ENCODE peak calls at places on chromosome 1, in ten cellular contexts. One of them, this sample, is unnamed.

GRCh38 chr1:41481109-41481775 is 3.2 kb downstream of the EDN2 start:
- DNase-seq in AG10803: no peak
- DNase-seq in mesothelial cell of epicardium: no peak
- DNase-seq in psoas muscle: peak
- DNase-seq in WTC11: no peak
- DNase-seq in dorsolateral prefrontal cortex: no peak
- DNase-seq in endothelial cell of umbilical vein: no peak
- DNase-seq in cardiac muscle cell: no peak
- DNase-seq in cardiac fibroblast: no peak
- DNase-seq in heart right ventricle: no peak
- DNase-seq in this sample: no peak

GRCh38 chr1:202143011-202143767 is 1.3 kb downstream of the ARL8A start:
- DNase-seq in AG10803: no peak
- DNase-seq in mesothelial cell of epicardium: no peak
- DNase-seq in psoas muscle: no peak
- DNase-seq in WTC11: no peak
- DNase-seq in dorsolateral prefrontal cortex: no peak
- DNase-seq in endothelial cell of umbilical vein: peak
- DNase-seq in cardiac muscle cell: no peak
- DNase-seq in cardiac fibroblast: peak
- DNase-seq in heart right ventricle: no peak
- DNase-seq in this sample: no peak

GRCh38 chr1:224067621-224068457 is 46.1 kb upstream of the FBXO28 start:
- DNase-seq in AG10803: peak
- DNase-seq in mesothelial cell of epicardium: no peak
- DNase-seq in psoas muscle: no peak
- DNase-seq in WTC11: no peak
- DNase-seq in dorsolateral prefrontal cortex: no peak
- DNase-seq in endothelial cell of umbilical vein: peak
- DNase-seq in cardiac muscle cell: no peak
- DNase-seq in cardiac fibroblast: peak
- DNase-seq in heart right ventricle: no peak
- DNase-seq in this sample: no peak

GRCh38 chr1:23798662-23799142 is 1.9 kb downstream of the GALE start:
- DNase-seq in AG10803: no peak
- DNase-seq in mesothelial cell of epicardium: no peak
- DNase-seq in psoas muscle: peak
- DNase-seq in WTC11: peak
- DNase-seq in dorsolateral prefrontal cortex: no peak
- DNase-seq in endothelial cell of umbilical vein: no peak
- DNase-seq in cardiac muscle cell: no peak
- DNase-seq in cardiac fibroblast: no peak
- DNase-seq in heart right ventricle: no peak
- DNase-seq in this sample: no peak

GRCh38 chr1:23561813-23562100 is 2.5 kb upstream of the ID3 start:
- DNase-seq in AG10803: peak
- DNase-seq in mesothelial cell of epicardium: no peak
- DNase-seq in psoas muscle: no peak
- DNase-seq in WTC11: no peak
- DNase-seq in dorsolateral prefrontal cortex: no peak
- DNase-seq in endothelial cell of umbilical vein: no peak
- DNase-seq in cardiac muscle cell: no peak
- DNase-seq in cardiac fibroblast: peak
- DNase-seq in heart right ventricle: no peak
- DNase-seq in this sample: no peak

GRCh38 chr1:39411526-39411925 is 79.9 kb upstream of the BMP8A start:
- DNase-seq in AG10803: no peak
- DNase-seq in mesothelial cell of epicardium: no peak
- DNase-seq in psoas muscle: no peak
- DNase-seq in WTC11: no peak
- DNase-seq in dorsolateral prefrontal cortex: no peak
- DNase-seq in endothelial cell of umbilical vein: no peak
- DNase-seq in cardiac muscle cell: no peak
- DNase-seq in cardiac fibroblast: peak
- DNase-seq in heart right ventricle: no peak
- DNase-seq in this sample: no peak

GRCh38 chr1:177010246-177010825 is 154.2 kb downstream of the ASTN1 start:
- DNase-seq in AG10803: no peak
- DNase-seq in mesothelial cell of epicardium: no peak
- DNase-seq in psoas muscle: no peak
- DNase-seq in WTC11: no peak
- DNase-seq in dorsolateral prefrontal cortex: no peak
- DNase-seq in endothelial cell of umbilical vein: no peak
- DNase-seq in cardiac muscle cell: peak
- DNase-seq in cardiac fibroblast: no peak
- DNase-seq in heart right ventricle: no peak
- DNase-seq in this sample: no peak

GRCh38 chr1:207848234-207848633 is 62.7 kb downstream of the CD34 start:
- DNase-seq in AG10803: peak
- DNase-seq in mesothelial cell of epicardium: no peak
- DNase-seq in psoas muscle: peak
- DNase-seq in WTC11: no peak
- DNase-seq in dorsolateral prefrontal cortex: no peak
- DNase-seq in endothelial cell of umbilical vein: peak
- DNase-seq in cardiac muscle cell: no peak
- DNase-seq in cardiac fibroblast: peak
- DNase-seq in heart right ventricle: peak
- DNase-seq in this sample: peak

DNA sequence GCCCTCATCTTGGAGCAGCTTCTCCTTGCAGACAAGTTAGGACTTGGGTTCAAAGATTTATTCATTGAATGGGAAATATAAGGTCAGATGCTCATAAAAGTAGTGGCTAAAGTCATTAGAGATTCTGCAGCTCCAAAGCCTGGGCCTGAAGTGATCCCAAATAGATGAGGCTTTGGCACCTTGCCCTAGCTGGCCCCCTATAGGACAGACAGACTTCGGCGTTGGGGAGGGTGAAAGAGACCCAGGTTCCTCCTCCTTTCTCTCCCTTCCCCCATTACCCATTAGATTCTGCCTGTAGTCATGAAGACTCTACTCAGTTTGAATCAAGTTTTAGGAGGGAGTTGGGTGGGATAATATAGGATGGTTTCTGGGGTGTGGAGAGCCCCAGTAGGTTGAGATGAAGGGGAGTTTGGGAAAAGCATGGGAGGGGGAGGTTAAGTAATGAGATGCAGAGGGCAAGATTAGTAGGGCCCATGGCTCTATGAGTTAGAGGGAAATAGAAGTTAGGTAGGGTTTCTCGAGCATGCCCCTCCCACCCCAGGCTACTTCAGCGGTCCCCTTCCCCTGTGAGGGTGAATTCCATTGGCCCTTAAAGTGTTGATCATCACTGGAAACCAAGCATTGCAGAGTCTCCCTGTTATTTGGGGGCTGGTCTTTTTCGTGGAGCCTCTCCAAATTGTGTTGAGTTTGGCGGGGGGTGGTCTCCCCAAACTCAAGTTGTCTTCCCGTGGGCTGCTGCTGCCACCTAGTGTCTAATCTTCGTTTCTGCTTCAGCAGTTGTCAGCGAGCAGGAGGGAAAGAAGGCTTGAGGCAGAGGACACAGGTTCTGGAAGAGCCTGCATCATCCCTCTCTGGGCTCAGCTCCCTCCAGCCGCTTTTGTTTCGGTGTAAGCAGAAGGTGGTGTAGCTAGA is 2.1 kb upstream of the AHDC1 start:
- DNase-seq in AG10803: peak
- DNase-seq in mesothelial cell of epicardium: no peak
- DNase-seq in psoas muscle: no peak
- DNase-seq in WTC11: peak
- DNase-seq in dorsolateral prefrontal cortex: peak
- DNase-seq in endothelial cell of umbilical vein: peak
- DNase-seq in cardiac muscle cell: peak
- DNase-seq in cardiac fibroblast: peak
- DNase-seq in heart right ventricle: no peak
- DNase-seq in this sample: peak
- TF ChIP-seq CTCF in AG10803: peak
- TF ChIP-seq CTCF in mesothelial cell of epicardium: peak
- TF ChIP-seq CTCF in psoas muscle: peak
- TF ChIP-seq CTCF in WTC11: peak
- TF ChIP-seq CTCF in dorsolateral prefrontal cortex: peak
- TF ChIP-seq CTCF in endothelial cell of umbilical vein: peak
- TF ChIP-seq CTCF in cardiac muscle cell: peak
- TF ChIP-seq CTCF in cardiac fibroblast: peak
- TF ChIP-seq CTCF in heart right ventricle: peak
- TF ChIP-seq CTCF in this sample: peak

DNA sequence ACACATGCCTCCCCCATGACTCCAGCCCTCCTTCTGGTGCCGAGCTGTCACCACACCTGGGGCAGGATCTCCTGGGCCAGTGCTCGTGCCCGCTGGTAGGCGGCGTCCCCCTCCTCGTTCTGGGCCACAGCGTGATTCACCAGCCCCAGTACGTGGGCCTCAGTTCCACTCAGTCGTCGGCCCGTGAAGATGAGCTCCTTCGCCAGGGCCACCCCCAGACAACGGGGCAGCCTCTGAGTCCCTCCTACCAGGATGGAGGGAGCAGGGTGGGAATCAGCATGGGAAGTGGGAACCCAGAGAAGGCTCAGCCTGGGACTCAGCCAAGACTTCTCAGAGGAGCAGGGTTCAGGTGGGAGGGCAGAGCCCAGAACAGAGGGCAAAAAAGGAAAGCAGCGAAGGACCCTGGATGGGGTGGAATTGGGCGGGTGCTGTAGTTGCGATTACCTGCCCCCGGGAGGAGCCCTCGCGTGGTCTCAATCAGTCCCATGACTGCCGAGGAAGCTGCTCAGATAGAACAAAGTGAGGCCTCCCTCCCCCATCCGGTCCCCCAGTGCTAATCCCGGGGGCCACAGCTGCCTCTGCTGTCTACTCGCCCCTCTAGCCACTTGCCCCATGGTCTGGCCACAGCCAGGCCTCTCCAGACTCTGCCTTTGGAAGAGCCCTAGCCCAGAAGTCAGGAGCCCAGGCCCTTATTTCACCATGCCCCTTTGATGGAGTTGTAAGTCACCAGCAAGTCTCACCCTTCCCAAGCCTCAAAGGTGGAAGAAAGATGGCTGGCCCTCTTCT is 16.8 kb downstream of the ECHDC2 start:
- DNase-seq in AG10803: peak
- DNase-seq in mesothelial cell of epicardium: no peak
- DNase-seq in psoas muscle: no peak
- DNase-seq in WTC11: peak
- DNase-seq in dorsolateral prefrontal cortex: no peak
- DNase-seq in endothelial cell of umbilical vein: no peak
- DNase-seq in cardiac muscle cell: peak
- DNase-seq in cardiac fibroblast: peak
- DNase-seq in heart right ventricle: no peak
- DNase-seq in this sample: peak
- TF ChIP-seq CTCF in AG10803: peak
- TF ChIP-seq CTCF in mesothelial cell of epicardium: no peak
- TF ChIP-seq CTCF in psoas muscle: no peak
- TF ChIP-seq CTCF in WTC11: no peak
- TF ChIP-seq CTCF in dorsolateral prefrontal cortex: no peak
- TF ChIP-seq CTCF in endothelial cell of umbilical vein: peak
- TF ChIP-seq CTCF in cardiac muscle cell: peak
- TF ChIP-seq CTCF in cardiac fibroblast: peak
- TF ChIP-seq CTCF in heart right ventricle: peak
- TF ChIP-seq CTCF in this sample: peak

DNA sequence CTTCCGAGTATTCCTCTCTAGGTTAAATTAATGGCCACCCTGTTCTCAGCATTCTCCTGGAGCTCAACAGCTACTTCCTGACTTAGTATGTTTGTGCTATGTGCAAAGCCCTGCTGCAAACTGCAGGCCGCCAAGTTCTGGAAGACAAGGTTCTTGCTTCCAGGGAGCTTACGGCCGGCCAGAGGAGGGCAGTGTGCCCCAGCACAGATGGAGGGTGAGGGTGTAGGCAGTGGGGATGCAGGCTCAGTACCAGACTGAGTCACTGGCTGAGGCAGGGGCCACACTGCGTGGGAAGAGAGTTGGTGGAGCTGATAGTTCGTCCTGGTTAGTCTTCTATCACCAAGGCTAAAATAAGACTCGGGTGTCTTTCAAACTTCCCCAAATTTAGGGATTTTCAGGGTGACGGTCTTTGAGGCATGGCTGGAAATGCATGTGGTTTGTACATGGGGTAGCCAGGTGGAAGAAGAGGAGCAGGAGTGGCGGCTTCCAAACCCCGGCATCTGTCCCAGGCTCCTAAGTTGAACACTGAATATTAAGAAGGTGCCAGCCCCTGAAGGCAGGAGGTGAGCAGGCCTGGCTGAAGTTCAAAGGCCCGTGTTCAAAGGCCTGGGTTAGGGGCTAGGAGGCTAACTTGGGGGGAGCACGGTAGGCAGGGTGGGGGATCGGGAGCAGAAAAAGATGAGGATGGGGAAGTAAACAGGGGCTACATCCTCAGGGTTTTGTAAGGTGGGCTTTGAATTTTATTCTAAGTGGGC is 42.9 kb downstream of the ELK4 start:
- DNase-seq in AG10803: peak
- DNase-seq in mesothelial cell of epicardium: no peak
- DNase-seq in psoas muscle: peak
- DNase-seq in WTC11: peak
- DNase-seq in dorsolateral prefrontal cortex: peak
- DNase-seq in endothelial cell of umbilical vein: peak
- DNase-seq in cardiac muscle cell: peak
- DNase-seq in cardiac fibroblast: peak
- DNase-seq in heart right ventricle: no peak
- DNase-seq in this sample: no peak
- TF ChIP-seq CTCF in AG10803: peak
- TF ChIP-seq CTCF in mesothelial cell of epicardium: no peak
- TF ChIP-seq CTCF in psoas muscle: peak
- TF ChIP-seq CTCF in WTC11: no peak
- TF ChIP-seq CTCF in dorsolateral prefrontal cortex: peak
- TF ChIP-seq CTCF in endothelial cell of umbilical vein: peak
- TF ChIP-seq CTCF in cardiac muscle cell: peak
- TF ChIP-seq CTCF in cardiac fibroblast: peak
- TF ChIP-seq CTCF in heart right ventricle: no peak
- TF ChIP-seq CTCF in this sample: no peak

GRCh38 chr1:53689223-53689622 is 49.7 kb downstream of the GLIS1 start:
- DNase-seq in AG10803: no peak
- DNase-seq in mesothelial cell of epicardium: no peak
- DNase-seq in psoas muscle: no peak
- DNase-seq in WTC11: no peak
- DNase-seq in dorsolateral prefrontal cortex: no peak
- DNase-seq in endothelial cell of umbilical vein: no peak
- DNase-seq in cardiac muscle cell: no peak
- DNase-seq in cardiac fibroblast: no peak
- DNase-seq in heart right ventricle: no peak
- DNase-seq in this sample: no peak

GRCh38 chr1:53689736-53690401 is 49.1 kb downstream of the GLIS1 start:
- DNase-seq in AG10803: peak
- DNase-seq in mesothelial cell of epicardium: no peak
- DNase-seq in psoas muscle: no peak
- DNase-seq in WTC11: no peak
- DNase-seq in dorsolateral prefrontal cortex: no peak
- DNase-seq in endothelial cell of umbilical vein: no peak
- DNase-seq in cardiac muscle cell: no peak
- DNase-seq in cardiac fibroblast: no peak
- DNase-seq in heart right ventricle: no peak
- DNase-seq in this sample: no peak

GRCh38 chr1:53687426-53687825 is 51.5 kb downstream of the GLIS1 start:
- DNase-seq in AG10803: no peak
- DNase-seq in mesothelial cell of epicardium: no peak
- DNase-seq in psoas muscle: no peak
- DNase-seq in WTC11: no peak
- DNase-seq in dorsolateral prefrontal cortex: no peak
- DNase-seq in endothelial cell of umbilical vein: no peak
- DNase-seq in cardiac muscle cell: no peak
- DNase-seq in cardiac fibroblast: no peak
- DNase-seq in heart right ventricle: no peak
- DNase-seq in this sample: no peak

GRCh38 chr1:53687886-53688285 is 51.1 kb downstream of the GLIS1 start:
- DNase-seq in AG10803: no peak
- DNase-seq in mesothelial cell of epicardium: no peak
- DNase-seq in psoas muscle: no peak
- DNase-seq in WTC11: no peak
- DNase-seq in dorsolateral prefrontal cortex: no peak
- DNase-seq in endothelial cell of umbilical vein: no peak
- DNase-seq in cardiac muscle cell: no peak
- DNase-seq in cardiac fibroblast: peak
- DNase-seq in heart right ventricle: no peak
- DNase-seq in this sample: no peak

DNA sequence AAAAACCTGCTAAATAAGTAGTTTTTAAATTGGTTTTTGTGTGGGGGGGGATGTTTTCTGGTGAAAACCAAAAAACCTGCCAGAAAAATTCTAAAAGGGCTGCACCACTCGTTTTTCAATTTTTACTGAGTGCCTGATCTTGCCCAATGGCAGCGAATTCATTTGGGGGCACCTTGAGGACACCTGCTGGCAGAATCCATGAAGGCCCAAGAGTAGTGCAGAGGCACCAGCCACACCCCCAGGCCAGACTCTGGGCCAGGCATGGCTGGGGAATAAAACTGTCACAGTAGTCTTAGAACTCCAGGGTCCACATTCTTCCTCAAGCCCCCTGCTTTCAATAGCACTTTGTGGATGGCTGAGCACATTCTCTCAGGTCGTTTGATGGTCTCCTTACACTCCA is 50.3 kb downstream of the GLIS1 start:
- DNase-seq in AG10803: no peak
- DNase-seq in mesothelial cell of epicardium: no peak
- DNase-seq in psoas muscle: no peak
- DNase-seq in WTC11: no peak
- DNase-seq in dorsolateral prefrontal cortex: no peak
- DNase-seq in endothelial cell of umbilical vein: no peak
- DNase-seq in cardiac muscle cell: no peak
- DNase-seq in cardiac fibroblast: no peak
- DNase-seq in heart right ventricle: no peak
- DNase-seq in this sample: no peak
- TF ChIP-seq CTCF in AG10803: no peak
- TF ChIP-seq CTCF in mesothelial cell of epicardium: no peak
- TF ChIP-seq CTCF in psoas muscle: no peak
- TF ChIP-seq CTCF in WTC11: no peak
- TF ChIP-seq CTCF in dorsolateral prefrontal cortex: no peak
- TF ChIP-seq CTCF in endothelial cell of umbilical vein: no peak
- TF ChIP-seq CTCF in cardiac muscle cell: no peak
- TF ChIP-seq CTCF in cardiac fibroblast: no peak
- TF ChIP-seq CTCF in heart right ventricle: no peak
- TF ChIP-seq CTCF in this sample: no peak